ENCODE peak calls at places on chromosomes 7 and 10, in eight cellular contexts. One of them, this sample, is unnamed.

GRCh38 chr10:2284071-2284470 is 546.7 kb upstream of the ADARB2 start:
- DNase-seq in T-cell: no peak
- DNase-seq in testis: no peak
- DNase-seq in aorta: no peak
- DNase-seq in PC-3: no peak
- DNase-seq in amniotic stem cell: no peak
- DNase-seq in mucosa of gallbladder: no peak
- DNase-seq in HTR-8/SVneo: no peak
- DNase-seq in this sample: no peak

GRCh38 chr7:155414508-155414907 is 43.4 kb upstream of the EN2 start:
- DNase-seq in T-cell: no peak
- DNase-seq in testis: no peak
- DNase-seq in aorta: no peak
- DNase-seq in PC-3: no peak
- DNase-seq in amniotic stem cell: no peak
- DNase-seq in mucosa of gallbladder: no peak
- DNase-seq in HTR-8/SVneo: no peak
- DNase-seq in this sample: no peak

GRCh38 chr10:48880016-48880705 is 59.5 kb downstream of the LRRC18 start:
- DNase-seq in T-cell: no peak
- DNase-seq in testis: no peak
- DNase-seq in aorta: no peak
- DNase-seq in PC-3: no peak
- DNase-seq in amniotic stem cell: no peak
- DNase-seq in mucosa of gallbladder: no peak
- DNase-seq in HTR-8/SVneo: no peak
- DNase-seq in this sample: no peak

GRCh38 chr7:13540429-13540828 is 449.0 kb downstream of the ETV1 start:
- DNase-seq in T-cell: no peak
- DNase-seq in testis: no peak
- DNase-seq in aorta: no peak
- DNase-seq in PC-3: peak; percentile 25
- DNase-seq in amniotic stem cell: no peak
- DNase-seq in mucosa of gallbladder: no peak
- DNase-seq in HTR-8/SVneo: no peak
- DNase-seq in this sample: no peak

GRCh38 chr7:145036592-145037386 is 200.9 kb upstream of the TPK1 start:
- DNase-seq in T-cell: peak; percentile 9
- DNase-seq in testis: peak; percentile 57
- DNase-seq in aorta: no peak
- DNase-seq in PC-3: peak; percentile 75
- DNase-seq in amniotic stem cell: no peak
- DNase-seq in mucosa of gallbladder: peak; percentile 33
- DNase-seq in HTR-8/SVneo: peak; percentile 3
- DNase-seq in this sample: no peak

GRCh38 chr7:80636709-80637108 is 1.7 kb upstream of the CD36 start:
- DNase-seq in T-cell: no peak
- DNase-seq in testis: no peak
- DNase-seq in aorta: no peak
- DNase-seq in PC-3: no peak
- DNase-seq in amniotic stem cell: no peak
- DNase-seq in mucosa of gallbladder: no peak
- DNase-seq in HTR-8/SVneo: no peak
- DNase-seq in this sample: no peak

GRCh38 chr7:157521061-157521731 is 184.4 kb downstream of the DNAJB6 start:
- DNase-seq in T-cell: no peak
- DNase-seq in testis: peak; percentile 8
- DNase-seq in aorta: peak; percentile 68
- DNase-seq in PC-3: no peak
- DNase-seq in amniotic stem cell: no peak
- DNase-seq in mucosa of gallbladder: no peak
- DNase-seq in HTR-8/SVneo: no peak
- DNase-seq in this sample: no peak

GRCh38 chr10:107971411-107971810 is 806.9 kb upstream of the SORCS1 start:
- DNase-seq in T-cell: no peak
- DNase-seq in testis: no peak
- DNase-seq in aorta: no peak
- DNase-seq in PC-3: peak; percentile 79
- DNase-seq in amniotic stem cell: no peak
- DNase-seq in mucosa of gallbladder: no peak
- DNase-seq in HTR-8/SVneo: no peak
- DNase-seq in this sample: no peak

GRCh38 chr7:55569269-55569663 is 3.0 kb downstream of the VOPP1 start:
- DNase-seq in T-cell: no peak
- DNase-seq in testis: no peak
- DNase-seq in aorta: no peak
- DNase-seq in PC-3: no peak
- DNase-seq in amniotic stem cell: no peak
- DNase-seq in mucosa of gallbladder: no peak
- DNase-seq in HTR-8/SVneo: no peak
- DNase-seq in this sample: no peak

GRCh38 chr10:1420663-1421362 is 316.5 kb downstream of the ADARB2 start:
- DNase-seq in T-cell: peak; percentile 32
- DNase-seq in testis: peak; percentile 66
- DNase-seq in aorta: no peak
- DNase-seq in PC-3: peak; percentile 40
- DNase-seq in amniotic stem cell: no peak
- DNase-seq in mucosa of gallbladder: peak; percentile 65
- DNase-seq in HTR-8/SVneo: peak; percentile 69
- DNase-seq in this sample: no peak

GRCh38 chr10:24360286-24361127 is 151.6 kb downstream of the KIAA1217 start:
- DNase-seq in T-cell: no peak
- DNase-seq in testis: peak; percentile 92
- DNase-seq in aorta: peak; percentile 87
- DNase-seq in PC-3: peak; percentile 77
- DNase-seq in amniotic stem cell: peak; percentile 37
- DNase-seq in mucosa of gallbladder: peak; percentile 75
- DNase-seq in HTR-8/SVneo: peak; percentile 59
- DNase-seq in this sample: peak; percentile 37

GRCh38 chr10:97721871-97722780 is 8.6 kb downstream of the MARVELD1 start:
- DNase-seq in T-cell: no peak
- DNase-seq in testis: no peak
- DNase-seq in aorta: peak; percentile 47
- DNase-seq in PC-3: no peak
- DNase-seq in amniotic stem cell: no peak
- DNase-seq in mucosa of gallbladder: no peak
- DNase-seq in HTR-8/SVneo: no peak
- DNase-seq in this sample: no peak

GRCh38 chr7:30780909-30781308 is 9.7 kb downstream of the MINDY4 start:
- DNase-seq in T-cell: no peak
- DNase-seq in testis: no peak
- DNase-seq in aorta: no peak
- DNase-seq in PC-3: no peak
- DNase-seq in amniotic stem cell: no peak
- DNase-seq in mucosa of gallbladder: no peak
- DNase-seq in HTR-8/SVneo: no peak
- DNase-seq in this sample: no peak

GRCh38 chr7:41705109-41705871 is 2.4 kb upstream of the INHBA start:
- DNase-seq in T-cell: peak; percentile 18
- DNase-seq in testis: peak; percentile 86
- DNase-seq in aorta: peak; percentile 95
- DNase-seq in PC-3: peak; percentile 94
- DNase-seq in amniotic stem cell: peak; percentile 82
- DNase-seq in mucosa of gallbladder: peak; percentile 90
- DNase-seq in HTR-8/SVneo: peak; percentile 93
- DNase-seq in this sample: peak; percentile 71

GRCh38 chr10:49608925-49609282 is 1.2 kb upstream of the SLC18A3 start:
- DNase-seq in T-cell: no peak
- DNase-seq in testis: no peak
- DNase-seq in aorta: peak; percentile 54
- DNase-seq in PC-3: no peak
- DNase-seq in amniotic stem cell: no peak
- DNase-seq in mucosa of gallbladder: no peak
- DNase-seq in HTR-8/SVneo: no peak
- DNase-seq in this sample: no peak

GRCh38 chr7:136940917-136941316 is 72.5 kb downstream of the CHRM2 start:
- DNase-seq in T-cell: no peak
- DNase-seq in testis: no peak
- DNase-seq in aorta: no peak
- DNase-seq in PC-3: no peak
- DNase-seq in amniotic stem cell: no peak
- DNase-seq in mucosa of gallbladder: no peak
- DNase-seq in HTR-8/SVneo: no peak
- DNase-seq in this sample: no peak

GRCh38 chr7:16726189-16726588 is 27.4 kb upstream of the TSPAN13 start:
- DNase-seq in T-cell: no peak
- DNase-seq in testis: no peak
- DNase-seq in aorta: no peak
- DNase-seq in PC-3: no peak
- DNase-seq in amniotic stem cell: no peak
- DNase-seq in mucosa of gallbladder: no peak
- DNase-seq in HTR-8/SVneo: no peak
- DNase-seq in this sample: no peak

GRCh38 chr10:11881477-11882417 is 58.6 kb downstream of the PROSER2 start:
- DNase-seq in T-cell: no peak
- DNase-seq in testis: no peak
- DNase-seq in aorta: peak; percentile 50
- DNase-seq in PC-3: peak; percentile 84
- DNase-seq in amniotic stem cell: no peak
- DNase-seq in mucosa of gallbladder: peak; percentile 69
- DNase-seq in HTR-8/SVneo: peak; percentile 48
- DNase-seq in this sample: no peak

GRCh38 chr7:6652446-6653011 is 15.4 kb downstream of the ZNF316 start:
- DNase-seq in T-cell: no peak
- DNase-seq in testis: no peak
- DNase-seq in aorta: peak; percentile 73
- DNase-seq in PC-3: no peak
- DNase-seq in amniotic stem cell: no peak
- DNase-seq in mucosa of gallbladder: no peak
- DNase-seq in HTR-8/SVneo: no peak
- DNase-seq in this sample: no peak

GRCh38 chr7:16993543-16993942 is 111.8 kb upstream of the AGR3 start:
- DNase-seq in T-cell: no peak
- DNase-seq in testis: peak; percentile 38
- DNase-seq in aorta: no peak
- DNase-seq in PC-3: no peak
- DNase-seq in amniotic stem cell: no peak
- DNase-seq in mucosa of gallbladder: no peak
- DNase-seq in HTR-8/SVneo: no peak
- DNase-seq in this sample: no peak

GRCh38 chr7:153381275-153382119 is 621.9 kb downstream of the ACTR3B start:
- DNase-seq in T-cell: no peak
- DNase-seq in testis: peak; percentile 66
- DNase-seq in aorta: no peak
- DNase-seq in PC-3: peak; percentile 31
- DNase-seq in amniotic stem cell: no peak
- DNase-seq in mucosa of gallbladder: no peak
- DNase-seq in HTR-8/SVneo: no peak
- DNase-seq in this sample: peak; percentile 14

GRCh38 chr7:125563964-125564529 is 634.4 kb upstream of the POT1 start:
- DNase-seq in T-cell: no peak
- DNase-seq in testis: no peak
- DNase-seq in aorta: no peak
- DNase-seq in PC-3: peak; percentile 14
- DNase-seq in amniotic stem cell: no peak
- DNase-seq in mucosa of gallbladder: no peak
- DNase-seq in HTR-8/SVneo: no peak
- DNase-seq in this sample: no peak

GRCh38 chr10:79159785-79160184 is 91.0 kb downstream of the ZMIZ1 start:
- DNase-seq in T-cell: no peak
- DNase-seq in testis: peak; percentile 50
- DNase-seq in aorta: peak; percentile 91
- DNase-seq in PC-3: no peak
- DNase-seq in amniotic stem cell: no peak
- DNase-seq in mucosa of gallbladder: peak; percentile 60
- DNase-seq in HTR-8/SVneo: no peak
- DNase-seq in this sample: no peak

GRCh38 chr7:37986780-37987380 is 66.4 kb downstream of the EPDR1 start:
- DNase-seq in T-cell: no peak
- DNase-seq in testis: no peak
- DNase-seq in aorta: no peak
- DNase-seq in PC-3: no peak
- DNase-seq in amniotic stem cell: no peak
- DNase-seq in mucosa of gallbladder: no peak
- DNase-seq in HTR-8/SVneo: no peak
- DNase-seq in this sample: no peak

This sample was measured in frontal cortex.